ENCODE peak calls at places on chromosome 3, in five cellular contexts. S is iris pigment epithelial cell, O is K562, G is fibroblast of the aortic adventitia, D is NCI-H2081. I is an unnamed sample.

GRCh38 chr3:113571360-113571759 is 39.0 kb downstream of the SIDT1 start:
- DNase-seq in D (no peak), O (no peak), G (no peak), S (no peak), I (no peak)

GRCh38 chr3:194720048-194720447 is 34.4 kb downstream of the FAM43A start:
- DNase-seq in D (no peak), G (no peak), S (no peak), O (no peak), I (peak)

GRCh38 chr3:1082024-1082633 is 10.7 kb upstream of the CNTN6 start:
- DNase-seq in O (no peak), G (peak), S (peak), D (no peak), I (no peak)

GRCh38 chr3:46368569-46368968 is 2.2 kb upstream of the CCR5 start:
- DNase-seq in S (no peak), D (no peak), O (no peak), G (no peak), I (no peak)

GRCh38 chr3:10729439-10729838 is 86.6 kb upstream of the SLC6A11 start:
- DNase-seq in G (no peak), O (no peak), D (no peak), S (no peak), I (no peak)

GRCh38 chr3:77885381-77885780 is 845.5 kb downstream of the ROBO2 start:
- DNase-seq in S (peak), D (no peak), G (no peak), O (no peak), I (no peak)

GRCh38 chr3:146640955-146641867 is 36.1 kb upstream of the PLSCR5 start:
- DNase-seq in O (peak), G (peak), D (peak), S (peak), I (peak)

GRCh38 chr3:20043825-20044224 is 3.6 kb downstream of the KAT2B start:
- DNase-seq in S (no peak), D (no peak), O (no peak), G (no peak), I (no peak)

GRCh38 chr3:140972833-140973232 is 31.2 kb downstream of the SLC25A36 start:
- DNase-seq in S (peak), O (no peak), D (no peak), G (peak), I (no peak)

GRCh38 chr3:126959921-126960603 is 22.9 kb upstream of the PLXNA1 start:
- DNase-seq in G (peak), D (peak), O (no peak), S (peak), I (no peak)

GRCh38 chr3:125431912-125432587 is 56.9 kb upstream of the ZNF148 start:
- DNase-seq in G (peak), D (no peak), S (peak), O (no peak), I (no peak)

GRCh38 chr3:47015151-47015550 is 35.7 kb downstream of the NBEAL2 start:
- DNase-seq in D (no peak), G (no peak), O (no peak), S (no peak), I (no peak)

GRCh38 chr3:65343736-65344135 is 655.9 kb upstream of the ADAMTS9 start:
- DNase-seq in G (no peak), O (no peak), S (no peak), D (no peak), I (no peak)